ENCODE peak calls at places on chromosomes 2 and 18, in seven cellular contexts. One of them, this sample, is unnamed.

GRCh38 chr2:69437751-69438154 is 518 bp upstream of the NFU1 start:
- DNase-seq in NCI-H345: peak; percentile 54
- DNase-seq in amniotic stem cell: no peak
- DNase-seq in cardiac muscle cell: no peak
- DNase-seq in testis: peak; percentile 52
- DNase-seq in Right ventricle myocardium superior: no peak
- DNase-seq in body of pancreas: peak; percentile 58
- DNase-seq in this sample: peak; percentile 58

GRCh38 chr18:61582205-61582710 is 249.0 kb downstream of the CDH20 start:
- DNase-seq in NCI-H345: no peak
- DNase-seq in amniotic stem cell: no peak
- DNase-seq in cardiac muscle cell: no peak
- DNase-seq in testis: peak; percentile 33
- DNase-seq in Right ventricle myocardium superior: peak; percentile 66
- DNase-seq in body of pancreas: peak; percentile 4
- DNase-seq in this sample: no peak

GRCh38 chr2:177212106-177212894 is at the start of gene HNRNPA3:
- DNase-seq in NCI-H345: peak; percentile 99
- DNase-seq in amniotic stem cell: peak; percentile 92
- DNase-seq in cardiac muscle cell: peak; percentile 100
- DNase-seq in testis: peak; percentile 98
- DNase-seq in Right ventricle myocardium superior: peak; percentile 100
- DNase-seq in body of pancreas: peak; percentile 99
- DNase-seq in this sample: peak; percentile 96

GRCh38 chr2:85244798-85245197 is 83.0 kb downstream of the TGOLN2 start:
- DNase-seq in NCI-H345: no peak
- DNase-seq in amniotic stem cell: no peak
- DNase-seq in cardiac muscle cell: no peak
- DNase-seq in testis: no peak
- DNase-seq in Right ventricle myocardium superior: no peak
- DNase-seq in body of pancreas: no peak
- DNase-seq in this sample: no peak

GRCh38 chr2:85772019-85772745 is 18.4 kb downstream of the ATOH8 start:
- DNase-seq in NCI-H345: peak; percentile 97
- DNase-seq in amniotic stem cell: peak; percentile 98
- DNase-seq in cardiac muscle cell: peak; percentile 100
- DNase-seq in testis: peak; percentile 94
- DNase-seq in Right ventricle myocardium superior: peak; percentile 99
- DNase-seq in body of pancreas: peak; percentile 97
- DNase-seq in this sample: peak; percentile 80

GRCh38 chr2:49261791-49262190 is 107.5 kb upstream of the FSHR start:
- DNase-seq in NCI-H345: peak; percentile 6
- DNase-seq in amniotic stem cell: no peak
- DNase-seq in cardiac muscle cell: no peak
- DNase-seq in testis: no peak
- DNase-seq in Right ventricle myocardium superior: no peak
- DNase-seq in body of pancreas: no peak
- DNase-seq in this sample: peak; percentile 29

GRCh38 chr2:72037322-72037721 is 110.3 kb downstream of the CYP26B1 start:
- DNase-seq in NCI-H345: no peak
- DNase-seq in amniotic stem cell: no peak
- DNase-seq in cardiac muscle cell: no peak
- DNase-seq in testis: no peak
- DNase-seq in Right ventricle myocardium superior: no peak
- DNase-seq in body of pancreas: no peak
- DNase-seq in this sample: no peak

GRCh38 chr18:7789853-7790552 is 222.9 kb downstream of the PTPRM start:
- DNase-seq in NCI-H345: peak; percentile 33
- DNase-seq in amniotic stem cell: no peak
- DNase-seq in cardiac muscle cell: peak; percentile 67
- DNase-seq in testis: no peak
- DNase-seq in Right ventricle myocardium superior: no peak
- DNase-seq in body of pancreas: peak; percentile 21
- DNase-seq in this sample: peak; percentile 76

GRCh38 chr2:38572167-38572566 is 30.6 kb downstream of the HNRNPLL start:
- DNase-seq in NCI-H345: no peak
- DNase-seq in amniotic stem cell: no peak
- DNase-seq in cardiac muscle cell: peak; percentile 92
- DNase-seq in testis: peak; percentile 89
- DNase-seq in Right ventricle myocardium superior: no peak
- DNase-seq in body of pancreas: peak; percentile 66
- DNase-seq in this sample: no peak